ENCODE peak calls at places on chromosome 7, in six cellular contexts. Z is GM12865, G is fibroblast of mammary gland, C is fibroblast of pulmonary artery, V is astrocyte, Y is Peyer's patch. F is an unnamed sample.

GRCh38 chr7:79091661-79092060 is 361.8 kb downstream of the MAGI2 start:
- DNase-seq in Z (no peak), G (peak; percentile 55), C (peak; percentile 39), V (peak; percentile 22), Y (no peak), F (no peak)

GRCh38 chr7:69780377-69780776 is 182.1 kb downstream of the AUTS2 start:
- DNase-seq in Z (no peak), G (peak; percentile 22), C (no peak), V (peak; percentile 58), Y (no peak), F (no peak)

GRCh38 chr7:83178066-83178465 is 15.4 kb upstream of the PCLO start:
- DNase-seq in Z (no peak), G (no peak), C (peak; percentile 16), V (peak; percentile 56), Y (no peak), F (no peak)

GRCh38 chr7:112938895-112939588 is 147.6 kb downstream of the GPR85 start:
- DNase-seq in Z (no peak), G (peak; percentile 12), C (peak; percentile 34), V (peak; percentile 26), Y (no peak), F (peak; percentile 18)

GRCh38 chr7:98286093-98286525 is 4.6 kb downstream of the BRI3 start:
- DNase-seq in Z (no peak), G (peak; percentile 76), C (peak; percentile 52), V (peak; percentile 39), Y (no peak), F (no peak)

GRCh38 chr7:106462365-106462859 is 177.6 kb upstream of the NAMPT start:
- DNase-seq in Z (peak; percentile 66), G (peak; percentile 55), C (peak; percentile 76), V (no peak), Y (no peak), F (peak; percentile 19)

GRCh38 chr7:2719007-2719406 is 31.0 kb downstream of the AMZ1 start:
- DNase-seq in Z (peak; percentile 55), G (no peak), C (no peak), V (no peak), Y (no peak), F (peak; percentile 63)

GRCh38 chr7:15099074-15099473 is 196.5 kb upstream of the DGKB start:
- DNase-seq in Z (no peak), G (no peak), C (no peak), V (no peak), Y (no peak), F (no peak)

GRCh38 chr7:71712653-71713180 is 580.8 kb downstream of the GALNT17 start:
- DNase-seq in Z (no peak), G (no peak), C (no peak), V (no peak), Y (no peak), F (no peak)

GRCh38 chr7:105718511-105718925 is 137.2 kb upstream of the EFCAB10 start:
- DNase-seq in Z (no peak), G (no peak), C (no peak), V (no peak), Y (no peak), F (no peak)

GRCh38 chr7:101804642-101805401 is 12.6 kb upstream of the CUX1 start:
- DNase-seq in Z (peak; percentile 34), G (no peak), C (no peak), V (peak; percentile 24), Y (no peak), F (no peak)

GRCh38 chr7:87231243-87231642 is 11.7 kb upstream of the TMEM243 start:
- DNase-seq in Z (no peak), G (no peak), C (no peak), V (no peak), Y (no peak), F (no peak)

GRCh38 chr7:106284516-106285050 is at the start of gene NAMPT:
- DNase-seq in Z (peak; percentile 54), G (no peak), C (no peak), V (no peak), Y (peak; percentile 75), F (no peak)

GRCh38 chr7:115226410-115226809 is 304.5 kb downstream of the MDFIC start:
- DNase-seq in Z (no peak), G (no peak), C (no peak), V (no peak), Y (no peak), F (no peak)

GRCh38 chr7:140159487-140159886 is 17.3 kb downstream of the KDM7A start:
- DNase-seq in Z (no peak), G (peak; percentile 21), C (no peak), V (peak; percentile 36), Y (no peak), F (no peak)

GRCh38 chr7:125516194-125516593 is 586.6 kb upstream of the POT1 start:
- DNase-seq in Z (no peak), G (no peak), C (no peak), V (no peak), Y (no peak), F (no peak)

GRCh38 chr7:107694395-107694794 is 33.8 kb downstream of the SLC26A4 start:
- DNase-seq in Z (no peak), G (peak; percentile 29), C (peak; percentile 74), V (peak; percentile 56), Y (no peak), F (no peak)

GRCh38 chr7:21318916-21319270 is 109.0 kb upstream of the SP4 start:
- DNase-seq in Z (no peak), G (no peak), C (no peak), V (no peak), Y (no peak), F (no peak)

GRCh38 chr7:121953601-121954000 is 80.6 kb downstream of the PTPRZ1 start:
- DNase-seq in Z (no peak), G (no peak), C (no peak), V (no peak), Y (no peak), F (no peak)

GRCh38 chr7:154906736-154907355 is 96.1 kb downstream of the PAXIP1 start:
- DNase-seq in Z (no peak), G (no peak), C (no peak), V (no peak), Y (no peak), F (no peak)

GRCh38 chr7:78607099-78607498 is 808.5 kb downstream of the PHTF2 start:
- DNase-seq in Z (peak; percentile 15), G (peak; percentile 20), C (no peak), V (no peak), Y (no peak), F (no peak)

GRCh38 chr7:16345979-16346958 is 75.1 kb downstream of the CRPPA start:
- DNase-seq in Z (no peak), G (peak; percentile 68), C (peak; percentile 58), V (peak; percentile 95), Y (no peak), F (peak; percentile 86)

GRCh38 chr7:105975770-105976428 is 12.8 kb downstream of the CDHR3 start:
- DNase-seq in Z (no peak), G (no peak), C (no peak), V (peak; percentile 33), Y (no peak), F (no peak)

GRCh38 chr7:107394831-107395230 is 75.0 kb upstream of the GPR22 start:
- DNase-seq in Z (no peak), G (peak; percentile 29), C (peak; percentile 54), V (peak; percentile 65), Y (no peak), F (no peak)

GRCh38 chr7:5396542-5396941 is 27.1 kb downstream of the TNRC18 start:
- DNase-seq in Z (peak; percentile 85), G (peak; percentile 38), C (no peak), V (no peak), Y (no peak), F (peak; percentile 78)

DNA sequence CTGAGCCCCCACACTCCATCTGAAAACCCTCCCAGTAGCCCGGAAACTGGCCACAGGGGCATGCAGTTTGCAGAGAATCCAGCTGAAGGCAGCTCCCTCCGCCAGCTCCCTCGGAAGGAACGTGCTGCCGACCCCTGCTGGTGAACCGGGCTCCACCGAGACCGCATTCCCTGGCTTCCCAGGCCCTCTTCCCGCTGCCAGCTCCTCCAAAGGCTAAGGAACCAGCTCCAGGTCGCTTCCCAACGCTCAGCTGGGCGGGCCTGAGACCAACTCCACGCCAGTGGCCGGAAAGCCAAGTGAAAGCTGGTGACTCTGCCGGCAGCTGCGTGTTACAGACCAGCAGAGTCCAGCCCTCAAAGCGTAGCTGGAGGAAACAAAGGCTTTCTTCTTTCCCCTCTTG is 35.8 kb downstream of the GPER1 start:
- DNase-seq in Z (no peak), G (peak; percentile 91), C (peak; percentile 90), V (peak; percentile 73), Y (no peak), F (no peak)
- H3K4me3 ChIP-seq in Z (no peak overlapping the region), G (no peak overlapping the region), C (peak overlapping the region; percentile 22), V (no peak overlapping the region), Y (no peak overlapping the region), F (no peak overlapping the region)

GRCh38 chr7:3754488-3755365 is 453.7 kb downstream of the SDK1 start:
- DNase-seq in Z (no peak), G (peak; percentile 45), C (peak; percentile 80), V (peak; percentile 89), Y (no peak), F (peak; percentile 15)
- H3K4me3 ChIP-seq in Z (no peak overlapping the region), G (no peak overlapping the region), C (peak overlapping the region; percentile 10), V (peak overlapping the region; percentile 15), Y (no peak overlapping the region), F (no peak overlapping the region)

DNA sequence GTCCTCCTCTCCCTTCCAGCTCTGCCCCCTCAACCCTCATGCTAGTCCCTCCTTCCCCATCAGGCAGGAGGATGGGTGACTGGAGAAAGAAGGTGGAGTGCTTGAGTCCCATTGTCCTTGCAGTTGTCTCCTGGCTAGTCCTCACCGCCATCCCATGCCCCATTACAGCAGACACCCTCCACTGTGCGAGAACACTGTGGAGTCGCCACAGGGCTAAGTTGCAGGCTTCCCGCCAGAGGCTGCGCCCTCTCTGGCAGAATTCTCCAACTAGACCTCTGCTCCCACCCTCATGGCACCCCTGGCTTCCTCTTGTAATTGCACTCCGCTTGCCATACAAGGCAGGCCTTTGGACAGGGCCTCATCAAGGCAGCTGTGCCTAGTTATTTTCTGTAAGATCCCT is 3.1 kb downstream of the GIMAP2 start:
- DNase-seq in Z (no peak), G (no peak), C (no peak), V (no peak), Y (no peak), F (no peak)
- H3K4me3 ChIP-seq in Z (no peak overlapping the region), G (no peak overlapping the region), C (no peak overlapping the region), V (no peak overlapping the region), Y (no peak overlapping the region), F (no peak overlapping the region)

GRCh38 chr7:22854158-22855048 is 31.8 kb upstream of the TOMM7 start:
- DNase-seq in Z (peak; percentile 96), G (peak; percentile 88), C (peak; percentile 92), V (peak; percentile 78), Y (peak; percentile 80), F (peak; percentile 63)

GRCh38 chr7:22855049-22855392 is 32.4 kb upstream of the TOMM7 start:
- DNase-seq in Z (no peak), G (no peak), C (no peak), V (no peak), Y (no peak), F (no peak)

GRCh38 chr7:22858640-22859561 is 36.3 kb upstream of the TOMM7 start:
- DNase-seq in Z (peak; percentile 72), G (peak; percentile 99), C (peak; percentile 91), V (peak; percentile 100), Y (no peak), F (no peak)

GRCh38 chr7:22858274-22858639 is 35.6 kb upstream of the TOMM7 start:
- DNase-seq in Z (no peak), G (no peak), C (no peak), V (no peak), Y (no peak), F (no peak)

DNA sequence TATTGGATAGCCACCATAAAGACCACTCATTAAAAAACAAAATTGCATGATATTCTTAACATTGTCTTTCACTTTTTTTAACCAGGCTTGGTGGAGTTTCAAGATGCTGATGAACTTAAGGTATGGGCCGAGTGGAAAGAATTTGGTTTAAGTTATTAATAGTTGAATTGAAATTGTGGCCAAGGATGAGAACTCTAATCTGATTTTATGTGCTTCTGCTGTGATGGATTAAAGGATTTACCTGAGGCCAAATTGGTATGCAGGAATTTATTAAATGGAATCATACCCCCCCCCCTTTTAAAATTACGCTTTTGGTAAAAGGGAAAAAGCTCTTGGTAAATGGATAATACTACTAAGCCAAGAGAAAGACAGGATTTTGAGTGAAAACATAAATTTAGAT is 33.8 kb upstream of the TOMM7 start:
- DNase-seq in Z (no peak), G (no peak), C (no peak), V (no peak), Y (no peak), F (no peak)
- H3K4me3 ChIP-seq in Z (peak overlapping the region; percentile 69), G (peak overlapping the region; percentile 87), C (peak overlapping the region; percentile 79), V (no peak overlapping the region), Y (no peak overlapping the region), F (no peak overlapping the region)

F was measured in Jurkat, Clone E6-1.